ENCODE peak calls at places on chromosome 4, in nine cellular contexts. One of them, this sample, is unnamed.

GRCh38 chr4:105496899-105497298 is 23.0 kb upstream of the PPA2 start:
- DNase-seq in nucleus accumbens: no peak
- DNase-seq in omental fat pad: no peak
- DNase-seq in stimulated activated CD8-positive, alpha-beta memory T cell treated with anti-CD3 and anti-CD28 coated beads, Interleukin-12 subunit alpha, Interleukin-12 subunit beta, amount 100 ng/mL, for 1 hour: no peak
- DNase-seq in activated naive CD8-positive, alpha-beta T cell treated with anti-CD3 and anti-CD28 coated beads, Interleukin-2, amount 50 U/mL, for 24 hours: no peak
- DNase-seq in caudate nucleus: no peak
- DNase-seq in GM20000: no peak
- DNase-seq in H1: no peak
- DNase-seq in esophagus squamous epithelium: no peak
- DNase-seq in this sample: no peak

GRCh38 chr4:19026281-19026680 is 1004.7 kb upstream of the LCORL start:
- DNase-seq in stimulated activated CD8-positive, alpha-beta memory T cell treated with anti-CD3 and anti-CD28 coated beads, Interleukin-12 subunit alpha, Interleukin-12 subunit beta, amount 100 ng/mL, for 1 hour: no peak
- DNase-seq in GM20000: no peak
- DNase-seq in activated naive CD8-positive, alpha-beta T cell treated with anti-CD3 and anti-CD28 coated beads, Interleukin-2, amount 50 U/mL, for 24 hours: no peak
- DNase-seq in nucleus accumbens: no peak
- DNase-seq in omental fat pad: no peak
- DNase-seq in esophagus squamous epithelium: no peak
- DNase-seq in caudate nucleus: peak; percentile 3
- DNase-seq in H1: no peak
- DNase-seq in this sample: peak; percentile 91

GRCh38 chr4:7332216-7333023 is 102.3 kb downstream of the PSAPL1 start:
- DNase-seq in GM20000: no peak
- DNase-seq in H1: no peak
- DNase-seq in esophagus squamous epithelium: no peak
- DNase-seq in nucleus accumbens: no peak
- DNase-seq in stimulated activated CD8-positive, alpha-beta memory T cell treated with anti-CD3 and anti-CD28 coated beads, Interleukin-12 subunit alpha, Interleukin-12 subunit beta, amount 100 ng/mL, for 1 hour: no peak
- DNase-seq in caudate nucleus: no peak
- DNase-seq in omental fat pad: peak; percentile 40
- DNase-seq in activated naive CD8-positive, alpha-beta T cell treated with anti-CD3 and anti-CD28 coated beads, Interleukin-2, amount 50 U/mL, for 24 hours: no peak
- DNase-seq in this sample: no peak

GRCh38 chr4:147927377-147928137 is 195.7 kb downstream of the ARHGAP10 start:
- DNase-seq in stimulated activated CD8-positive, alpha-beta memory T cell treated with anti-CD3 and anti-CD28 coated beads, Interleukin-12 subunit alpha, Interleukin-12 subunit beta, amount 100 ng/mL, for 1 hour: no peak
- DNase-seq in caudate nucleus: no peak
- DNase-seq in omental fat pad: no peak
- DNase-seq in esophagus squamous epithelium: no peak
- DNase-seq in H1: no peak
- DNase-seq in activated naive CD8-positive, alpha-beta T cell treated with anti-CD3 and anti-CD28 coated beads, Interleukin-2, amount 50 U/mL, for 24 hours: no peak
- DNase-seq in GM20000: no peak
- DNase-seq in nucleus accumbens: no peak
- DNase-seq in this sample: no peak

GRCh38 chr4:87677731-87678130 is 27.7 kb downstream of the DMP1 start:
- DNase-seq in esophagus squamous epithelium: no peak
- DNase-seq in H1: no peak
- DNase-seq in omental fat pad: no peak
- DNase-seq in activated naive CD8-positive, alpha-beta T cell treated with anti-CD3 and anti-CD28 coated beads, Interleukin-2, amount 50 U/mL, for 24 hours: no peak
- DNase-seq in nucleus accumbens: no peak
- DNase-seq in GM20000: no peak
- DNase-seq in stimulated activated CD8-positive, alpha-beta memory T cell treated with anti-CD3 and anti-CD28 coated beads, Interleukin-12 subunit alpha, Interleukin-12 subunit beta, amount 100 ng/mL, for 1 hour: no peak
- DNase-seq in caudate nucleus: peak; percentile 4
- DNase-seq in this sample: no peak

GRCh38 chr4:19130836-19131235 is 1109.3 kb upstream of the LCORL start:
- DNase-seq in GM20000: no peak
- DNase-seq in omental fat pad: no peak
- DNase-seq in activated naive CD8-positive, alpha-beta T cell treated with anti-CD3 and anti-CD28 coated beads, Interleukin-2, amount 50 U/mL, for 24 hours: no peak
- DNase-seq in H1: no peak
- DNase-seq in nucleus accumbens: no peak
- DNase-seq in esophagus squamous epithelium: no peak
- DNase-seq in stimulated activated CD8-positive, alpha-beta memory T cell treated with anti-CD3 and anti-CD28 coated beads, Interleukin-12 subunit alpha, Interleukin-12 subunit beta, amount 100 ng/mL, for 1 hour: no peak
- DNase-seq in caudate nucleus: no peak
- DNase-seq in this sample: no peak

GRCh38 chr4:186628058-186628711 is 72.8 kb upstream of the MTNR1A start:
- DNase-seq in nucleus accumbens: no peak
- DNase-seq in GM20000: no peak
- DNase-seq in H1: no peak
- DNase-seq in caudate nucleus: no peak
- DNase-seq in stimulated activated CD8-positive, alpha-beta memory T cell treated with anti-CD3 and anti-CD28 coated beads, Interleukin-12 subunit alpha, Interleukin-12 subunit beta, amount 100 ng/mL, for 1 hour: no peak
- DNase-seq in esophagus squamous epithelium: no peak
- DNase-seq in activated naive CD8-positive, alpha-beta T cell treated with anti-CD3 and anti-CD28 coated beads, Interleukin-2, amount 50 U/mL, for 24 hours: peak; percentile 7
- DNase-seq in omental fat pad: no peak
- DNase-seq in this sample: no peak

GRCh38 chr4:7777871-7778523 is 161.7 kb downstream of the AFAP1 start:
- DNase-seq in omental fat pad: no peak
- DNase-seq in stimulated activated CD8-positive, alpha-beta memory T cell treated with anti-CD3 and anti-CD28 coated beads, Interleukin-12 subunit alpha, Interleukin-12 subunit beta, amount 100 ng/mL, for 1 hour: no peak
- DNase-seq in GM20000: no peak
- DNase-seq in activated naive CD8-positive, alpha-beta T cell treated with anti-CD3 and anti-CD28 coated beads, Interleukin-2, amount 50 U/mL, for 24 hours: no peak
- DNase-seq in caudate nucleus: no peak
- DNase-seq in esophagus squamous epithelium: no peak
- DNase-seq in H1: no peak
- DNase-seq in nucleus accumbens: no peak
- DNase-seq in this sample: no peak

GRCh38 chr4:2962099-2962455 is 1.1 kb downstream of the NOP14 start:
- DNase-seq in GM20000: peak; percentile 55
- DNase-seq in omental fat pad: no peak
- DNase-seq in activated naive CD8-positive, alpha-beta T cell treated with anti-CD3 and anti-CD28 coated beads, Interleukin-2, amount 50 U/mL, for 24 hours: peak; percentile 66
- DNase-seq in esophagus squamous epithelium: no peak
- DNase-seq in caudate nucleus: no peak
- DNase-seq in nucleus accumbens: no peak
- DNase-seq in H1: no peak
- DNase-seq in stimulated activated CD8-positive, alpha-beta memory T cell treated with anti-CD3 and anti-CD28 coated beads, Interleukin-12 subunit alpha, Interleukin-12 subunit beta, amount 100 ng/mL, for 1 hour: no peak
- DNase-seq in this sample: no peak

GRCh38 chr4:84814100-84814750 is 152.3 kb downstream of the WDFY3 start:
- DNase-seq in stimulated activated CD8-positive, alpha-beta memory T cell treated with anti-CD3 and anti-CD28 coated beads, Interleukin-12 subunit alpha, Interleukin-12 subunit beta, amount 100 ng/mL, for 1 hour: no peak
- DNase-seq in activated naive CD8-positive, alpha-beta T cell treated with anti-CD3 and anti-CD28 coated beads, Interleukin-2, amount 50 U/mL, for 24 hours: no peak
- DNase-seq in nucleus accumbens: no peak
- DNase-seq in caudate nucleus: no peak
- DNase-seq in GM20000: no peak
- DNase-seq in esophagus squamous epithelium: no peak
- DNase-seq in H1: no peak
- DNase-seq in omental fat pad: peak; percentile 29
- DNase-seq in this sample: no peak

GRCh38 chr4:138243369-138243768 is 1.2 kb upstream of the SLC7A11 start:
- DNase-seq in nucleus accumbens: no peak
- DNase-seq in omental fat pad: no peak
- DNase-seq in activated naive CD8-positive, alpha-beta T cell treated with anti-CD3 and anti-CD28 coated beads, Interleukin-2, amount 50 U/mL, for 24 hours: no peak
- DNase-seq in H1: no peak
- DNase-seq in caudate nucleus: no peak
- DNase-seq in GM20000: no peak
- DNase-seq in esophagus squamous epithelium: no peak
- DNase-seq in stimulated activated CD8-positive, alpha-beta memory T cell treated with anti-CD3 and anti-CD28 coated beads, Interleukin-12 subunit alpha, Interleukin-12 subunit beta, amount 100 ng/mL, for 1 hour: no peak
- DNase-seq in this sample: no peak

GRCh38 chr4:101022151-101023024 is 324.9 kb downstream of the PPP3CA start:
- DNase-seq in omental fat pad: no peak
- DNase-seq in H1: no peak
- DNase-seq in activated naive CD8-positive, alpha-beta T cell treated with anti-CD3 and anti-CD28 coated beads, Interleukin-2, amount 50 U/mL, for 24 hours: no peak
- DNase-seq in GM20000: no peak
- DNase-seq in nucleus accumbens: no peak
- DNase-seq in stimulated activated CD8-positive, alpha-beta memory T cell treated with anti-CD3 and anti-CD28 coated beads, Interleukin-12 subunit alpha, Interleukin-12 subunit beta, amount 100 ng/mL, for 1 hour: no peak
- DNase-seq in caudate nucleus: no peak
- DNase-seq in esophagus squamous epithelium: no peak
- DNase-seq in this sample: no peak

GRCh38 chr4:54094449-54094848 is 5.5 kb upstream of the GSX2 start:
- DNase-seq in omental fat pad: no peak
- DNase-seq in stimulated activated CD8-positive, alpha-beta memory T cell treated with anti-CD3 and anti-CD28 coated beads, Interleukin-12 subunit alpha, Interleukin-12 subunit beta, amount 100 ng/mL, for 1 hour: no peak
- DNase-seq in GM20000: no peak
- DNase-seq in nucleus accumbens: no peak
- DNase-seq in activated naive CD8-positive, alpha-beta T cell treated with anti-CD3 and anti-CD28 coated beads, Interleukin-2, amount 50 U/mL, for 24 hours: no peak
- DNase-seq in caudate nucleus: no peak
- DNase-seq in esophagus squamous epithelium: no peak
- DNase-seq in H1: no peak
- DNase-seq in this sample: no peak

GRCh38 chr4:184968784-184969201 is 49.5 kb upstream of the HELT start:
- DNase-seq in activated naive CD8-positive, alpha-beta T cell treated with anti-CD3 and anti-CD28 coated beads, Interleukin-2, amount 50 U/mL, for 24 hours: no peak
- DNase-seq in GM20000: no peak
- DNase-seq in esophagus squamous epithelium: no peak
- DNase-seq in omental fat pad: no peak
- DNase-seq in stimulated activated CD8-positive, alpha-beta memory T cell treated with anti-CD3 and anti-CD28 coated beads, Interleukin-12 subunit alpha, Interleukin-12 subunit beta, amount 100 ng/mL, for 1 hour: no peak
- DNase-seq in caudate nucleus: no peak
- DNase-seq in H1: no peak
- DNase-seq in nucleus accumbens: no peak
- DNase-seq in this sample: no peak

GRCh38 chr4:88674565-88674964 is 23.1 kb downstream of the NAP1L5 start:
- DNase-seq in GM20000: no peak
- DNase-seq in activated naive CD8-positive, alpha-beta T cell treated with anti-CD3 and anti-CD28 coated beads, Interleukin-2, amount 50 U/mL, for 24 hours: no peak
- DNase-seq in nucleus accumbens: no peak
- DNase-seq in H1: no peak
- DNase-seq in caudate nucleus: no peak
- DNase-seq in stimulated activated CD8-positive, alpha-beta memory T cell treated with anti-CD3 and anti-CD28 coated beads, Interleukin-12 subunit alpha, Interleukin-12 subunit beta, amount 100 ng/mL, for 1 hour: no peak
- DNase-seq in omental fat pad: no peak
- DNase-seq in esophagus squamous epithelium: no peak
- DNase-seq in this sample: no peak

GRCh38 chr4:184807797-184808718 is 17.7 kb downstream of the ACSL1 start:
- DNase-seq in GM20000: no peak
- DNase-seq in activated naive CD8-positive, alpha-beta T cell treated with anti-CD3 and anti-CD28 coated beads, Interleukin-2, amount 50 U/mL, for 24 hours: no peak
- DNase-seq in esophagus squamous epithelium: no peak
- DNase-seq in H1: peak; percentile 65
- DNase-seq in nucleus accumbens: peak; percentile 33
- DNase-seq in omental fat pad: no peak
- DNase-seq in stimulated activated CD8-positive, alpha-beta memory T cell treated with anti-CD3 and anti-CD28 coated beads, Interleukin-12 subunit alpha, Interleukin-12 subunit beta, amount 100 ng/mL, for 1 hour: no peak
- DNase-seq in caudate nucleus: peak; percentile 63
- DNase-seq in this sample: no peak

GRCh38 chr4:85720736-85721135 is 245.8 kb downstream of the ARHGAP24 start:
- DNase-seq in caudate nucleus: no peak
- DNase-seq in omental fat pad: no peak
- DNase-seq in activated naive CD8-positive, alpha-beta T cell treated with anti-CD3 and anti-CD28 coated beads, Interleukin-2, amount 50 U/mL, for 24 hours: no peak
- DNase-seq in GM20000: no peak
- DNase-seq in H1: no peak
- DNase-seq in esophagus squamous epithelium: no peak
- DNase-seq in nucleus accumbens: no peak
- DNase-seq in stimulated activated CD8-positive, alpha-beta memory T cell treated with anti-CD3 and anti-CD28 coated beads, Interleukin-12 subunit alpha, Interleukin-12 subunit beta, amount 100 ng/mL, for 1 hour: no peak
- DNase-seq in this sample: no peak

GRCh38 chr4:41471672-41472071 is 66.3 kb upstream of the LIMCH1 start:
- DNase-seq in H1: no peak
- DNase-seq in stimulated activated CD8-positive, alpha-beta memory T cell treated with anti-CD3 and anti-CD28 coated beads, Interleukin-12 subunit alpha, Interleukin-12 subunit beta, amount 100 ng/mL, for 1 hour: no peak
- DNase-seq in activated naive CD8-positive, alpha-beta T cell treated with anti-CD3 and anti-CD28 coated beads, Interleukin-2, amount 50 U/mL, for 24 hours: no peak
- DNase-seq in esophagus squamous epithelium: no peak
- DNase-seq in nucleus accumbens: no peak
- DNase-seq in caudate nucleus: no peak
- DNase-seq in GM20000: no peak
- DNase-seq in omental fat pad: no peak
- DNase-seq in this sample: no peak

GRCh38 chr4:154551872-154552686 is 1.9 kb upstream of the PLRG1 start:
- DNase-seq in H1: peak; percentile 54
- DNase-seq in omental fat pad: peak; percentile 33
- DNase-seq in GM20000: peak; percentile 46
- DNase-seq in nucleus accumbens: peak; percentile 4
- DNase-seq in stimulated activated CD8-positive, alpha-beta memory T cell treated with anti-CD3 and anti-CD28 coated beads, Interleukin-12 subunit alpha, Interleukin-12 subunit beta, amount 100 ng/mL, for 1 hour: peak; percentile 45
- DNase-seq in activated naive CD8-positive, alpha-beta T cell treated with anti-CD3 and anti-CD28 coated beads, Interleukin-2, amount 50 U/mL, for 24 hours: peak; percentile 67
- DNase-seq in esophagus squamous epithelium: peak; percentile 2
- DNase-seq in caudate nucleus: peak; percentile 48
- DNase-seq in this sample: peak; percentile 12

GRCh38 chr4:15729910-15730533 is 27.2 kb downstream of the BST1 start:
- DNase-seq in caudate nucleus: no peak
- DNase-seq in stimulated activated CD8-positive, alpha-beta memory T cell treated with anti-CD3 and anti-CD28 coated beads, Interleukin-12 subunit alpha, Interleukin-12 subunit beta, amount 100 ng/mL, for 1 hour: peak; percentile 13
- DNase-seq in esophagus squamous epithelium: no peak
- DNase-seq in GM20000: peak; percentile 59
- DNase-seq in activated naive CD8-positive, alpha-beta T cell treated with anti-CD3 and anti-CD28 coated beads, Interleukin-2, amount 50 U/mL, for 24 hours: peak; percentile 12
- DNase-seq in nucleus accumbens: no peak
- DNase-seq in omental fat pad: no peak
- DNase-seq in H1: no peak
- DNase-seq in this sample: peak; percentile 12

GRCh38 chr4:70818173-70818856 is 21.4 kb downstream of the GRSF1 start:
- DNase-seq in GM20000: peak; percentile 21
- DNase-seq in activated naive CD8-positive, alpha-beta T cell treated with anti-CD3 and anti-CD28 coated beads, Interleukin-2, amount 50 U/mL, for 24 hours: no peak
- DNase-seq in esophagus squamous epithelium: no peak
- DNase-seq in caudate nucleus: no peak
- DNase-seq in stimulated activated CD8-positive, alpha-beta memory T cell treated with anti-CD3 and anti-CD28 coated beads, Interleukin-12 subunit alpha, Interleukin-12 subunit beta, amount 100 ng/mL, for 1 hour: no peak
- DNase-seq in nucleus accumbens: no peak
- DNase-seq in omental fat pad: no peak
- DNase-seq in H1: no peak
- DNase-seq in this sample: no peak